ENCODE peak calls at places on chromosomes 1 and 21, in nine cellular contexts. Z, J, X, F, R, T, H, A and P are unnamed samples.

GRCh38 chr1:18996548-18997177 is 40.2 kb upstream of the IFFO2 start:
- DNase-seq in Z (no peak), J (no peak), X (no peak), F (no peak), R (no peak), T (no peak), H (no peak), A (no peak), P (no peak)

GRCh38 chr1:17768651-17769241 is 13.6 kb downstream of the ACTL8 start:
- DNase-seq in Z (peak), J (no peak), X (peak), F (no peak), R (no peak), T (peak), H (no peak), A (no peak), P (no peak)

GRCh38 chr1:172824199-172824598 is 165.3 kb downstream of the FASLG start:
- DNase-seq in Z (no peak), J (no peak), X (no peak), F (no peak), R (no peak), T (no peak), H (no peak), A (no peak), P (no peak)

GRCh38 chr1:68449901-68450300 is at the start of gene RPE65:
- DNase-seq in Z (no peak), J (no peak), X (no peak), F (no peak), R (no peak), T (no peak), H (no peak), A (no peak), P (no peak)

GRCh38 chr21:25901580-25901979 is 166.8 kb downstream of the GABPA start:
- DNase-seq in Z (no peak), J (no peak), X (no peak), F (no peak), R (no peak), T (peak), H (no peak), A (no peak), P (no peak)

GRCh38 chr21:46392921-46393320 is 65.8 kb upstream of the DIP2A start:
- DNase-seq in Z (no peak), J (no peak), X (peak), F (no peak), R (no peak), T (no peak), H (no peak), A (no peak), P (peak)

GRCh38 chr1:244341455-244342450 is 110.0 kb downstream of the ADSS2 start:
- DNase-seq in Z (peak), J (no peak), X (no peak), F (peak), R (peak), T (peak), H (peak), A (peak), P (no peak)

GRCh38 chr1:45945426-45945825 is 142.0 kb downstream of the MAST2 start:
- DNase-seq in Z (no peak), J (no peak), X (no peak), F (no peak), R (no peak), T (peak), H (no peak), A (no peak), P (no peak)

GRCh38 chr1:65558215-65558614 is 137.7 kb downstream of the LEPR start:
- DNase-seq in Z (no peak), J (no peak), X (no peak), F (no peak), R (no peak), T (no peak), H (no peak), A (no peak), P (no peak)

GRCh38 chr1:101587749-101588148 is 350.9 kb downstream of the S1PR1 start:
- DNase-seq in Z (peak), J (no peak), X (peak), F (peak), R (no peak), T (peak), H (no peak), A (no peak), P (peak)

GRCh38 chr1:54403808-54404261 is 2.4 kb downstream of the SSBP3 start:
- DNase-seq in Z (no peak), J (no peak), X (no peak), F (no peak), R (no peak), T (peak), H (peak), A (no peak), P (no peak)

GRCh38 chr1:111987502-111987901 is 2.0 kb downstream of the KCND3 start:
- DNase-seq in Z (no peak), J (no peak), X (peak), F (no peak), R (no peak), T (no peak), H (no peak), A (no peak), P (no peak)

GRCh38 chr21:44658511-44658910 is 779 bp downstream of the KRTAP12-3 start:
- DNase-seq in Z (no peak), J (no peak), X (no peak), F (no peak), R (no peak), T (no peak), H (no peak), A (no peak), P (no peak)

GRCh38 chr1:29798699-29799566 is 562.6 kb downstream of the PTPRU start:
- DNase-seq in Z (no peak), J (no peak), X (no peak), F (no peak), R (no peak), T (no peak), H (no peak), A (no peak), P (no peak)

GRCh38 chr1:3668585-3669300 is 16.4 kb downstream of the TP73 start:
- DNase-seq in Z (peak), J (peak), X (peak), F (peak), R (peak), T (no peak), H (no peak), A (peak), P (peak)

GRCh38 chr1:51671527-51672325 is 54.8 kb downstream of the OSBPL9 start:
- DNase-seq in Z (no peak), J (no peak), X (no peak), F (no peak), R (no peak), T (peak), H (no peak), A (peak), P (no peak)

GRCh38 chr1:52294580-52294979 is 71.4 kb downstream of the CC2D1B start:
- DNase-seq in Z (no peak), J (no peak), X (no peak), F (no peak), R (no peak), T (peak), H (no peak), A (no peak), P (no peak)

GRCh38 chr1:151106891-151107290 is 36.3 kb downstream of the GABPB2 start:
- DNase-seq in Z (peak), J (no peak), X (no peak), F (no peak), R (no peak), T (peak), H (no peak), A (peak), P (no peak)

GRCh38 chr1:65097081-65097480 is 50.9 kb upstream of the AK4 start:
- DNase-seq in Z (no peak), J (no peak), X (no peak), F (no peak), R (no peak), T (no peak), H (no peak), A (no peak), P (no peak)

GRCh38 chr1:159207774-159208459 is 3.2 kb downstream of the ACKR1 start:
- DNase-seq in Z (no peak), J (no peak), X (no peak), F (no peak), R (no peak), T (no peak), H (no peak), A (no peak), P (no peak)

GRCh38 chr1:118101445-118101844 is 83.6 kb downstream of the SPAG17 start:
- DNase-seq in Z (no peak), J (no peak), X (peak), F (no peak), R (no peak), T (peak), H (no peak), A (peak), P (no peak)

GRCh38 chr1:197799271-197799670 is 24.0 kb upstream of the DENND1B start:
- DNase-seq in Z (peak), J (no peak), X (no peak), F (no peak), R (no peak), T (peak), H (no peak), A (no peak), P (no peak)

GRCh38 chr1:6245086-6245868 is 1.3 kb downstream of the HES3 start:
- DNase-seq in Z (peak), J (no peak), X (peak), F (peak), R (peak), T (peak), H (peak), A (peak), P (peak)

GRCh38 chr1:225877570-225877969 is 4.6 kb downstream of the TMEM63A start:
- DNase-seq in Z (peak), J (no peak), X (peak), F (peak), R (peak), T (peak), H (peak), A (peak), P (peak)

GRCh38 chr1:237386362-237387143 is 344.6 kb downstream of the RYR2 start:
- DNase-seq in Z (peak), J (no peak), X (no peak), F (no peak), R (no peak), T (peak), H (no peak), A (no peak), P (no peak)

GRCh38 chr1:45035631-45036301 is 23.7 kb downstream of the UROD start:
- DNase-seq in Z (no peak), J (no peak), X (no peak), F (no peak), R (no peak), T (no peak), H (no peak), A (no peak), P (no peak)

GRCh38 chr1:201622353-201622752 is 83.4 kb downstream of the NAV1 start:
- DNase-seq in Z (no peak), J (no peak), X (peak), F (no peak), R (no peak), T (no peak), H (no peak), A (no peak), P (no peak)

GRCh38 chr1:68384321-68384813 is 65.4 kb downstream of the RPE65 start:
- DNase-seq in Z (peak), J (no peak), X (no peak), F (no peak), R (no peak), T (peak), H (no peak), A (no peak), P (no peak)

GRCh38 chr1:32872189-32872898 is 1.6 kb upstream of the FNDC5 start:
- DNase-seq in Z (peak), J (peak), X (peak), F (no peak), R (peak), T (peak), H (peak), A (peak), P (peak)

GRCh38 chr1:29761159-29761928 is 525.0 kb downstream of the PTPRU start:
- DNase-seq in Z (no peak), J (no peak), X (no peak), F (no peak), R (no peak), T (no peak), H (no peak), A (no peak), P (no peak)

GRCh38 chr1:9868244-9868590 is 41.9 kb downstream of the CTNNBIP1 start:
- DNase-seq in Z (no peak), J (no peak), X (no peak), F (no peak), R (no peak), T (no peak), H (no peak), A (no peak), P (no peak)

GRCh38 chr1:8358897-8359616 is 41.1 kb downstream of the SLC45A1 start:
- DNase-seq in Z (no peak), J (no peak), X (peak), F (no peak), R (no peak), T (no peak), H (no peak), A (no peak), P (no peak)

GRCh38 chr21:42664614-42665013 is 11.2 kb downstream of the PDE9A start:
- DNase-seq in Z (no peak), J (no peak), X (no peak), F (no peak), R (no peak), T (no peak), H (no peak), A (no peak), P (no peak)

GRCh38 chr1:161096514-161096913 is 1.6 kb upstream of the KLHDC9 start:
- DNase-seq in Z (no peak), J (no peak), X (peak), F (no peak), R (no peak), T (no peak), H (no peak), A (no peak), P (no peak)

GRCh38 chr1:162070094-162070748 is 730 bp downstream of the NOS1AP start:
- DNase-seq in Z (no peak), J (peak), X (peak), F (peak), R (peak), T (peak), H (no peak), A (peak), P (peak)

GRCh38 chr1:224217655-224218615 is 34.9 kb downstream of the DEGS1 start:
- DNase-seq in Z (no peak), J (no peak), X (no peak), F (no peak), R (no peak), T (no peak), H (no peak), A (no peak), P (no peak)